ENCODE peak calls at places on chromosomes 2 and 18, in seven cellular contexts. S is Peyer's patch, O is fibroblast of mammary gland, M is brain microvascular endothelial cell, A is fibroblast of lung, B is fibroblast of villous mesenchyme, N is retinal pigment epithelial cell. T is an unnamed sample.

GRCh38 chr2:223970343-223971128 is 13.3 kb downstream of the MRPL44 start:
- DNase-seq in B (peak), A (peak), S (no peak), M (peak), N (no peak), O (peak), T (no peak)

GRCh38 chr2:238796223-238796885 is 51.5 kb upstream of the TWIST2 start:
- DNase-seq in N (no peak), O (no peak), B (no peak), M (no peak), S (no peak), A (no peak), T (no peak)

GRCh38 chr2:127014630-127015029 is 92.3 kb downstream of the BIN1 start:
- DNase-seq in A (peak), S (no peak), O (peak), M (peak), B (peak), N (no peak), T (no peak)

GRCh38 chr18:12372406-12372805 is 4.6 kb downstream of the AFG3L2 start:
- DNase-seq in A (no peak), S (no peak), N (no peak), O (no peak), B (no peak), M (no peak), T (no peak)

GRCh38 chr2:73217826-73218225 is 3.8 kb downstream of the SMYD5 start:
- DNase-seq in M (no peak), B (no peak), N (no peak), S (no peak), A (no peak), O (no peak), T (no peak)

GRCh38 chr2:172296267-172297046 is 130.9 kb upstream of the ITGA6 start:
- DNase-seq in N (no peak), O (no peak), A (no peak), S (no peak), M (no peak), B (no peak), T (no peak)

GRCh38 chr2:233813236-233814062 is 35.3 kb downstream of the MROH2A start:
- DNase-seq in S (peak), O (no peak), N (no peak), A (no peak), M (no peak), B (no peak), T (no peak)

GRCh38 chr2:23118894-23119293 is 266.1 kb upstream of the KLHL29 start:
- DNase-seq in B (no peak), M (no peak), A (no peak), N (no peak), O (no peak), S (peak), T (no peak)

GRCh38 chr2:238853218-238853617 is 5.3 kb downstream of the TWIST2 start:
- DNase-seq in S (no peak), M (no peak), A (no peak), N (no peak), O (no peak), B (no peak), T (no peak)

GRCh38 chr2:143559202-143559601 is 430.0 kb downstream of the ARHGAP15 start:
- DNase-seq in S (no peak), A (peak), N (no peak), B (no peak), O (no peak), M (no peak), T (no peak)

GRCh38 chr2:98772531-98772930 is 41.6 kb upstream of the MGAT4A start:
- DNase-seq in B (no peak), N (no peak), M (no peak), A (no peak), S (no peak), O (no peak), T (no peak)

GRCh38 chr2:202064881-202065230 is 8.2 kb upstream of the KIAA2012 start:
- DNase-seq in S (no peak), M (no peak), O (no peak), A (no peak), N (no peak), B (no peak), T (no peak)

GRCh38 chr2:74675090-74675489 is 21.0 kb downstream of the SEMA4F start:
- DNase-seq in B (no peak), S (no peak), N (no peak), M (no peak), A (no peak), O (no peak), T (no peak)

GRCh38 chr18:73007935-73008308 is 140.1 kb upstream of the NETO1 start:
- DNase-seq in A (no peak), N (no peak), S (no peak), O (no peak), M (no peak), B (no peak), T (no peak)

GRCh38 chr18:31819106-31819924 is 58.6 kb upstream of the SLC25A52 start:
- DNase-seq in O (peak), S (no peak), N (peak), M (peak), B (peak), A (peak), T (no peak)

GRCh38 chr18:80175451-80176235 is 66.6 kb downstream of the ADNP2 start:
- DNase-seq in N (no peak), M (peak), S (no peak), O (no peak), A (no peak), B (no peak), T (no peak)

GRCh38 chr18:41579185-41579584 is 375.8 kb upstream of the PIK3C3 start:
- DNase-seq in A (peak), N (no peak), B (no peak), S (no peak), M (no peak), O (no peak), T (no peak)

GRCh38 chr2:227871375-227871788 is at the start of gene DAW1:
- DNase-seq in S (peak), B (peak), N (peak), M (peak), O (peak), A (peak), T (peak)

GRCh38 chr2:55604027-55604565 is 13.3 kb downstream of the PPP4R3B start:
- DNase-seq in M (no peak), B (peak), N (no peak), A (peak), S (no peak), O (no peak), T (no peak)

GRCh38 chr2:99336780-99337163 is 417 bp upstream of the EIF5B start:
- DNase-seq in N (no peak), A (no peak), O (no peak), S (no peak), B (no peak), M (no peak), T (no peak)

GRCh38 chr2:231197741-231198290 is 615 bp upstream of the ARMC9 start:
- DNase-seq in B (no peak), N (no peak), S (no peak), O (no peak), M (no peak), A (no peak), T (no peak)

GRCh38 chr18:59898609-59899297 is 1.0 kb upstream of the PMAIP1 start:
- DNase-seq in M (no peak), S (no peak), A (peak), O (no peak), N (no peak), B (no peak), T (no peak)

GRCh38 chr2:238315031-238315595 is 5.2 kb upstream of the TRAF3IP1 start:
- DNase-seq in N (no peak), B (no peak), M (no peak), O (no peak), A (no peak), S (peak), T (no peak)

GRCh38 chr2:102143450-102143985 is 972 bp downstream of the IL1R1 start:
- DNase-seq in A (peak), B (peak), N (no peak), O (peak), M (no peak), S (no peak), T (peak)

DNA sequence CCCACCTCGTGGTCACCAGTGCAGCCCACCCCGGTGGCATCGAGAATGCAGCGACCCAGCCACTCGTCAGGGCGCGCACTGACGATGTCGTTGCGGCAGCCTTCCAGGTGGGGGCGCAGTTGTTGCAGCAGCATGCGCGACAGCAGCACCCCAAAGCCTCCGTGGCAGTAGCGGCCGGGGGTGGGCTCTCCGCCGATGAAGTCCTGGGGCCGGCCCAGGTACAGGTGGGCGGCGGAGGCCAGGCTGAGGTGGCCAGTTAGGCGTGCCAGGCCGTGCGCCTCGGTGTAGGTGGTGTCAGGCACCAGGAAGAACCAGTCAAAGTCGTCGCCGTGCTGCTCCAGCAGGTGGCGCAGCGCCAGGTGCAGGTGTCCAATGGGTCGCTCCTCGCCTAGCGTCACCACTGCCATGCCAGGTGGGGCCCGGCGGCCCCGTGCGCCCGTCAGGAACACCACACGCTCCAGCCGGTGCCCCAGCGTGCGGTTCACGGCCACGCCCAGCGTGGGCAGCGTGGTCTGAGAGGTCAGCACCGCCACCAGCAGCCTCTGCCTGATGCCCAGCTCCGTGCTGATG is 1.9 kb downstream of the CHPF start:
- DNase-seq in O (peak), A (peak), S (peak), B (peak), M (peak), N (no peak), T (peak)
- H3K4me3 ChIP-seq in O (peak), A (no peak), S (peak), B (peak), M (peak), N (peak), T (peak)

GRCh38 chr2:160920791-160921303 is 239.4 kb upstream of the TANK start:
- DNase-seq in A (peak), O (peak), M (peak), B (peak), N (no peak), S (no peak), T (peak)
- TF ChIP-seq CTCF in A (no peak), O (no peak), M (no peak), B (no peak), N (no peak), S (no peak), T (no peak)

DNA sequence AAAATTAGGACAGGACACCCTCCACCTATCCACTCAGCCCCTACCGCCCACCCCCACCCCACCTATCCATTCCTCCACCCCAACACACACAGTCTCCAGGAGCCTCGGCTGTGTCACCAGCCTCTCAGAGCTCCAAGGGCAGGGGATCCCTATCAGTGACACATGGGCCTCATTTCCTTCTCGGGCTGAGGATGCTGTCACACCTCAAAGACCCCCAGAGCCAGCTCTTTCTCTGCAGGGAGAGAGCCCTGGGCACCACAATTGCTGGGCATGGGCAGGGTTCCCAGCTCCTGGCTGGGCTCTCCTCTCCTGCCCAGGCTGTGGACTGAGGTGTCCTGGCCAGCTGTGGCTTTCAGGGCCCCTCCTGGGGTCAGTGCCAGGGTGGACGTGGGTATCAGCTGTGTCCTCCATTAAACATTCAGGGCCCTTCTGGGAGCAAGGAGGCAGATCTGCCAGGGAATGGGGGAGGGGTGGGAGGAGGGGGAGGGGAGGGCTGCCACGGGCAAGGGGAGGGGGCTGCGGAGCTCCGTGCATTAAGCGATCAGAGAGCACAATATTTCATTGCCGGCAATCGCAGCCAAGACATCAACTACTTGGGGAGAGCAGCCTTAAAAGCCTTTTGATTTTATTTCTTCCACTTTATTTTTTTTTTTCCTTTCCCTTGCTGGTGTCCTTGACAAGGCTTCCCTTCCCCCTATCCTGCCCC is 14.3 kb upstream of the ECEL1 start:
- DNase-seq in O (no peak), M (no peak), B (no peak), N (no peak), A (no peak), S (no peak), T (no peak)
- H3K4me3 ChIP-seq in O (no peak), M (no peak), B (no peak), N (no peak), A (no peak), S (no peak), T (no peak)

DNA sequence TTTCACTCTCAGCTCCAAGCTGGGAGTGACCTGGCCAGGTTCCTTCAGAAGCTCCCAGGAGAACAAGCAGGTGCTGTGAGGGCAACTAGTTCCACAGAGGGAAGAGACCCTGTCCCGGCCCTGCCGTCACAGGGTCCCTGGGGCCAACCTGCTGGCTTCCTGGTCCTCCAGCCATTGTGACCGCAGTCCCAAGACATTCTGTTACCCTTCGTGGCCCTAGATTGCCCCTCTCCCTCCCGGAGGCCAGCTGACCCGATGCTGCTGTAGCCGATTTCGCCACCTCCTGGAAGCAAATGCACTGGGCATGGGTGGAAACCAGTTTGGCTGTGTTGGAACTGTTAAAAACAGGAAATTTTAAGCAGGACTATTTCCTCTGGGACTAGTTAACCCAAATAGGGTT is 55.4 kb downstream of the EPAS1 start:
- DNase-seq in O (no peak), B (peak), A (no peak), M (no peak), N (no peak), S (no peak), T (peak)
- TF ChIP-seq CTCF in O (peak), B (peak), A (no peak), M (peak), N (no peak), S (peak), T (peak)

GRCh38 chr2:70123051-70123828 is 36.0 kb downstream of the PCBP1 start:
- DNase-seq in S (no peak), M (no peak), B (peak), O (peak), A (peak), N (no peak), T (peak)
- H3K4me3 ChIP-seq in S (peak), M (no peak), B (no peak), O (peak), A (no peak), N (no peak), T (no peak)

GRCh38 chr2:150207979-150208378 is 279.5 kb downstream of the RND3 start:
- DNase-seq in A (no peak), O (no peak), B (no peak), N (no peak), S (no peak), M (no peak), T (no peak)
- TF ChIP-seq CTCF in A (no peak), O (no peak), B (no peak), N (no peak), S (no peak), M (no peak), T (no peak)

GRCh38 chr2:240983361-240983995 is 14.9 kb upstream of the SNED1 start:
- DNase-seq in O (no peak), M (no peak), A (peak), N (no peak), B (peak), S (peak), T (no peak)
- H3K4me3 ChIP-seq in O (no peak), M (no peak), A (no peak), N (no peak), B (no peak), S (no peak), T (no peak)

DNA sequence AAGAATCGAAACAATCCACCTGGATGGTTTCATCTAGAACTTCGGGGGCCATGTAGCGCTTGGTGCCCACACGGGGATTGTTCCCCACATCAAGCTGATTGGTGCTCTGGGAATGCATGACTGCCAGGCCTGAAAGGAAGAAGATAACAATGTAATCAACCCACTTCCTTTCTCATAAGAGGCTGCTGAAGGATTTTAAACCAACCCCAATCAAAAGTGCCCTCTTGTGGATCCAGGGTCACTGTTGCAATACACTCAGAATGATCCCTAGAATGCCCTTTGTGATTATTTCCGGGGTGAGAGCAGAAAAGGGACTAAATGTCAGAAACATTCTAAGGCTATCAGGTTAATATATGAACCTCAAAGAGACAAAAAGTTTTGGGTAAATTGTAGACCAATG is 115.2 kb downstream of the ACVR1 start:
- DNase-seq in B (no peak), M (no peak), A (no peak), O (no peak), S (no peak), N (no peak), T (no peak)
- TF ChIP-seq CTCF in B (no peak), M (no peak), A (no peak), O (no peak), S (no peak), N (no peak), T (no peak)

GRCh38 chr2:54209379-54209778 is 46.6 kb downstream of the TSPYL6 start:
- DNase-seq in B (no peak), N (no peak), S (no peak), O (no peak), A (no peak), M (no peak), T (no peak)
- H3K4me3 ChIP-seq in B (no peak), N (no peak), S (no peak), O (no peak), A (no peak), M (no peak), T (no peak)